ENCODE peak calls at places on chromosomes 11 and 22, in seven cellular contexts. One of them, this sample, is unnamed.
A peak's percentile ranks its signal among the peaks of the same experiment; 100 is the strongest.

GRCh38 chr11:68340003-68340767 is 27.8 kb downstream of the LRP5 start:
- DNase-seq in CD8-positive, alpha-beta T cell: peak; percentile 30
- DNase-seq in type B pancreatic cell: no peak
- DNase-seq in stimulated activated CD4-positive, alpha-beta T cell treated with anti-CD3 and anti-CD28 coated beads, Interleukin-1b, Interleukin-23, amount 100 ng/mL, for 24 hours: no peak
- DNase-seq in HTR-8/SVneo: no peak
- DNase-seq in choroid plexus epithelial cell: no peak
- DNase-seq in AG08395: no peak
- DNase-seq in this sample: no peak

GRCh38 chr22:20972014-20972797 is 5.2 kb downstream of the AIFM3 start:
- DNase-seq in CD8-positive, alpha-beta T cell: no peak
- DNase-seq in type B pancreatic cell: no peak
- DNase-seq in stimulated activated CD4-positive, alpha-beta T cell treated with anti-CD3 and anti-CD28 coated beads, Interleukin-1b, Interleukin-23, amount 100 ng/mL, for 24 hours: no peak
- DNase-seq in HTR-8/SVneo: peak; percentile 22
- DNase-seq in choroid plexus epithelial cell: no peak
- DNase-seq in AG08395: peak; percentile 44
- DNase-seq in this sample: peak; percentile 9

GRCh38 chr11:65224939-65225283 is 36.9 kb upstream of the POLA2 start:
- DNase-seq in CD8-positive, alpha-beta T cell: no peak
- DNase-seq in type B pancreatic cell: no peak
- DNase-seq in stimulated activated CD4-positive, alpha-beta T cell treated with anti-CD3 and anti-CD28 coated beads, Interleukin-1b, Interleukin-23, amount 100 ng/mL, for 24 hours: no peak
- DNase-seq in HTR-8/SVneo: peak; percentile 41
- DNase-seq in choroid plexus epithelial cell: peak; percentile 75
- DNase-seq in AG08395: peak; percentile 70
- DNase-seq in this sample: peak; percentile 68

GRCh38 chr22:37276771-37277170 is 5.5 kb upstream of the CYTH4 start:
- DNase-seq in CD8-positive, alpha-beta T cell: no peak
- DNase-seq in type B pancreatic cell: no peak
- DNase-seq in stimulated activated CD4-positive, alpha-beta T cell treated with anti-CD3 and anti-CD28 coated beads, Interleukin-1b, Interleukin-23, amount 100 ng/mL, for 24 hours: no peak
- DNase-seq in HTR-8/SVneo: no peak
- DNase-seq in choroid plexus epithelial cell: peak; percentile 57
- DNase-seq in AG08395: peak; percentile 29
- DNase-seq in this sample: peak; percentile 18

GRCh38 chr11:11084337-11084736 is 226.5 kb upstream of the ZBED5 start:
- DNase-seq in CD8-positive, alpha-beta T cell: no peak
- DNase-seq in type B pancreatic cell: no peak
- DNase-seq in stimulated activated CD4-positive, alpha-beta T cell treated with anti-CD3 and anti-CD28 coated beads, Interleukin-1b, Interleukin-23, amount 100 ng/mL, for 24 hours: no peak
- DNase-seq in HTR-8/SVneo: no peak
- DNase-seq in choroid plexus epithelial cell: no peak
- DNase-seq in AG08395: no peak
- DNase-seq in this sample: no peak

GRCh38 chr11:123318623-123319022 is 111.4 kb upstream of the GRAMD1B start:
- DNase-seq in CD8-positive, alpha-beta T cell: no peak
- DNase-seq in type B pancreatic cell: no peak
- DNase-seq in stimulated activated CD4-positive, alpha-beta T cell treated with anti-CD3 and anti-CD28 coated beads, Interleukin-1b, Interleukin-23, amount 100 ng/mL, for 24 hours: no peak
- DNase-seq in HTR-8/SVneo: no peak
- DNase-seq in choroid plexus epithelial cell: no peak
- DNase-seq in AG08395: no peak
- DNase-seq in this sample: no peak

GRCh38 chr11:1401001-1401445 is 11.3 kb downstream of the BRSK2 start:
- DNase-seq in CD8-positive, alpha-beta T cell: no peak
- DNase-seq in type B pancreatic cell: no peak
- DNase-seq in stimulated activated CD4-positive, alpha-beta T cell treated with anti-CD3 and anti-CD28 coated beads, Interleukin-1b, Interleukin-23, amount 100 ng/mL, for 24 hours: no peak
- DNase-seq in HTR-8/SVneo: no peak
- DNase-seq in choroid plexus epithelial cell: no peak
- DNase-seq in AG08395: no peak
- DNase-seq in this sample: no peak

GRCh38 chr22:30491381-30491780 is 14.1 kb downstream of the SEC14L4 start:
- DNase-seq in CD8-positive, alpha-beta T cell: no peak
- DNase-seq in type B pancreatic cell: no peak
- DNase-seq in stimulated activated CD4-positive, alpha-beta T cell treated with anti-CD3 and anti-CD28 coated beads, Interleukin-1b, Interleukin-23, amount 100 ng/mL, for 24 hours: no peak
- DNase-seq in HTR-8/SVneo: no peak
- DNase-seq in choroid plexus epithelial cell: no peak
- DNase-seq in AG08395: no peak
- DNase-seq in this sample: no peak

GRCh38 chr11:74634537-74634936 is 42.2 kb downstream of the POLD3 start:
- DNase-seq in CD8-positive, alpha-beta T cell: no peak
- DNase-seq in type B pancreatic cell: no peak
- DNase-seq in stimulated activated CD4-positive, alpha-beta T cell treated with anti-CD3 and anti-CD28 coated beads, Interleukin-1b, Interleukin-23, amount 100 ng/mL, for 24 hours: no peak
- DNase-seq in HTR-8/SVneo: no peak
- DNase-seq in choroid plexus epithelial cell: peak; percentile 75
- DNase-seq in AG08395: peak; percentile 44
- DNase-seq in this sample: peak; percentile 39

GRCh38 chr11:94845622-94846021 is 77.5 kb downstream of the AMOTL1 start:
- DNase-seq in CD8-positive, alpha-beta T cell: no peak
- DNase-seq in type B pancreatic cell: no peak
- DNase-seq in stimulated activated CD4-positive, alpha-beta T cell treated with anti-CD3 and anti-CD28 coated beads, Interleukin-1b, Interleukin-23, amount 100 ng/mL, for 24 hours: no peak
- DNase-seq in HTR-8/SVneo: no peak
- DNase-seq in choroid plexus epithelial cell: peak; percentile 67
- DNase-seq in AG08395: no peak
- DNase-seq in this sample: peak; percentile 45

GRCh38 chr22:46239261-46240048 is 10.6 kb downstream of the CDPF1 start:
- DNase-seq in CD8-positive, alpha-beta T cell: no peak
- DNase-seq in type B pancreatic cell: no peak
- DNase-seq in stimulated activated CD4-positive, alpha-beta T cell treated with anti-CD3 and anti-CD28 coated beads, Interleukin-1b, Interleukin-23, amount 100 ng/mL, for 24 hours: no peak
- DNase-seq in HTR-8/SVneo: no peak
- DNase-seq in choroid plexus epithelial cell: no peak
- DNase-seq in AG08395: no peak
- DNase-seq in this sample: no peak

GRCh38 chr22:35489225-35489624 is 51.4 kb upstream of the RASD2 start:
- DNase-seq in CD8-positive, alpha-beta T cell: no peak
- DNase-seq in type B pancreatic cell: no peak
- DNase-seq in stimulated activated CD4-positive, alpha-beta T cell treated with anti-CD3 and anti-CD28 coated beads, Interleukin-1b, Interleukin-23, amount 100 ng/mL, for 24 hours: no peak
- DNase-seq in HTR-8/SVneo: no peak
- DNase-seq in choroid plexus epithelial cell: no peak
- DNase-seq in AG08395: no peak
- DNase-seq in this sample: no peak

GRCh38 chr11:94297967-94298576 is 6.3 kb upstream of the IZUMO1R start:
- DNase-seq in CD8-positive, alpha-beta T cell: no peak
- DNase-seq in type B pancreatic cell: no peak
- DNase-seq in stimulated activated CD4-positive, alpha-beta T cell treated with anti-CD3 and anti-CD28 coated beads, Interleukin-1b, Interleukin-23, amount 100 ng/mL, for 24 hours: no peak
- DNase-seq in HTR-8/SVneo: no peak
- DNase-seq in choroid plexus epithelial cell: no peak
- DNase-seq in AG08395: no peak
- DNase-seq in this sample: no peak

GRCh38 chr22:26610072-26610958 is 7.5 kb downstream of the CRYBB1 start:
- DNase-seq in CD8-positive, alpha-beta T cell: peak; percentile 40
- DNase-seq in type B pancreatic cell: no peak
- DNase-seq in stimulated activated CD4-positive, alpha-beta T cell treated with anti-CD3 and anti-CD28 coated beads, Interleukin-1b, Interleukin-23, amount 100 ng/mL, for 24 hours: no peak
- DNase-seq in HTR-8/SVneo: peak; percentile 52
- DNase-seq in choroid plexus epithelial cell: peak; percentile 80
- DNase-seq in AG08395: peak; percentile 96
- DNase-seq in this sample: peak; percentile 89

GRCh38 chr11:78567209-78567608 is 7.5 kb downstream of the NARS2 start:
- DNase-seq in CD8-positive, alpha-beta T cell: no peak
- DNase-seq in type B pancreatic cell: no peak
- DNase-seq in stimulated activated CD4-positive, alpha-beta T cell treated with anti-CD3 and anti-CD28 coated beads, Interleukin-1b, Interleukin-23, amount 100 ng/mL, for 24 hours: no peak
- DNase-seq in HTR-8/SVneo: no peak
- DNase-seq in choroid plexus epithelial cell: peak; percentile 69
- DNase-seq in AG08395: peak; percentile 26
- DNase-seq in this sample: peak; percentile 46

GRCh38 chr11:45859661-45860140 is 12.4 kb downstream of the CRY2 start:
- DNase-seq in CD8-positive, alpha-beta T cell: no peak
- DNase-seq in type B pancreatic cell: no peak
- DNase-seq in stimulated activated CD4-positive, alpha-beta T cell treated with anti-CD3 and anti-CD28 coated beads, Interleukin-1b, Interleukin-23, amount 100 ng/mL, for 24 hours: no peak
- DNase-seq in HTR-8/SVneo: no peak
- DNase-seq in choroid plexus epithelial cell: peak; percentile 98
- DNase-seq in AG08395: peak; percentile 98
- DNase-seq in this sample: peak; percentile 77

GRCh38 chr11:118634435-118635236 is 27.2 kb downstream of the PHLDB1 start:
- DNase-seq in CD8-positive, alpha-beta T cell: peak; percentile 16
- DNase-seq in type B pancreatic cell: peak; percentile 84
- DNase-seq in stimulated activated CD4-positive, alpha-beta T cell treated with anti-CD3 and anti-CD28 coated beads, Interleukin-1b, Interleukin-23, amount 100 ng/mL, for 24 hours: no peak
- DNase-seq in HTR-8/SVneo: no peak
- DNase-seq in choroid plexus epithelial cell: peak; percentile 78
- DNase-seq in AG08395: peak; percentile 62
- DNase-seq in this sample: no peak

GRCh38 chr11:35875063-35875462 is 68.8 kb upstream of the LDLRAD3 start:
- DNase-seq in CD8-positive, alpha-beta T cell: no peak
- DNase-seq in type B pancreatic cell: no peak
- DNase-seq in stimulated activated CD4-positive, alpha-beta T cell treated with anti-CD3 and anti-CD28 coated beads, Interleukin-1b, Interleukin-23, amount 100 ng/mL, for 24 hours: no peak
- DNase-seq in HTR-8/SVneo: no peak
- DNase-seq in choroid plexus epithelial cell: no peak
- DNase-seq in AG08395: no peak
- DNase-seq in this sample: no peak

GRCh38 chr22:30565341-30565740 is 9.1 kb downstream of the GAL3ST1 start:
- DNase-seq in CD8-positive, alpha-beta T cell: no peak
- DNase-seq in type B pancreatic cell: no peak
- DNase-seq in stimulated activated CD4-positive, alpha-beta T cell treated with anti-CD3 and anti-CD28 coated beads, Interleukin-1b, Interleukin-23, amount 100 ng/mL, for 24 hours: no peak
- DNase-seq in HTR-8/SVneo: no peak
- DNase-seq in choroid plexus epithelial cell: peak; percentile 32
- DNase-seq in AG08395: peak; percentile 51
- DNase-seq in this sample: no peak

GRCh38 chr11:65778431-65778900 is 2.3 kb downstream of the AP5B1 start:
- DNase-seq in CD8-positive, alpha-beta T cell: peak; percentile 4
- DNase-seq in type B pancreatic cell: no peak
- DNase-seq in stimulated activated CD4-positive, alpha-beta T cell treated with anti-CD3 and anti-CD28 coated beads, Interleukin-1b, Interleukin-23, amount 100 ng/mL, for 24 hours: no peak
- DNase-seq in HTR-8/SVneo: no peak
- DNase-seq in choroid plexus epithelial cell: no peak
- DNase-seq in AG08395: no peak
- DNase-seq in this sample: no peak

GRCh38 chr11:101583180-101584128 is at the start of gene TRPC6:
- DNase-seq in CD8-positive, alpha-beta T cell: no peak
- DNase-seq in type B pancreatic cell: peak; percentile 70
- DNase-seq in stimulated activated CD4-positive, alpha-beta T cell treated with anti-CD3 and anti-CD28 coated beads, Interleukin-1b, Interleukin-23, amount 100 ng/mL, for 24 hours: no peak
- DNase-seq in HTR-8/SVneo: peak; percentile 20
- DNase-seq in choroid plexus epithelial cell: peak; percentile 6
- DNase-seq in AG08395: peak; percentile 7
- DNase-seq in this sample: peak; percentile 25

GRCh38 chr22:39519681-39520053 is 695 bp upstream of the ATF4 start:
- DNase-seq in CD8-positive, alpha-beta T cell: peak; percentile 53
- DNase-seq in type B pancreatic cell: no peak
- DNase-seq in stimulated activated CD4-positive, alpha-beta T cell treated with anti-CD3 and anti-CD28 coated beads, Interleukin-1b, Interleukin-23, amount 100 ng/mL, for 24 hours: no peak
- DNase-seq in HTR-8/SVneo: no peak
- DNase-seq in choroid plexus epithelial cell: no peak
- DNase-seq in AG08395: no peak
- DNase-seq in this sample: no peak

GRCh38 chr22:49689255-49689770 is 138.4 kb downstream of the BRD1 start:
- DNase-seq in CD8-positive, alpha-beta T cell: no peak
- DNase-seq in type B pancreatic cell: peak; percentile 51
- DNase-seq in stimulated activated CD4-positive, alpha-beta T cell treated with anti-CD3 and anti-CD28 coated beads, Interleukin-1b, Interleukin-23, amount 100 ng/mL, for 24 hours: no peak
- DNase-seq in HTR-8/SVneo: no peak
- DNase-seq in choroid plexus epithelial cell: no peak
- DNase-seq in AG08395: no peak
- DNase-seq in this sample: no peak

GRCh38 chr22:33832558-33833151 is 87.6 kb downstream of the LARGE1 start:
- DNase-seq in CD8-positive, alpha-beta T cell: no peak
- DNase-seq in type B pancreatic cell: no peak
- DNase-seq in stimulated activated CD4-positive, alpha-beta T cell treated with anti-CD3 and anti-CD28 coated beads, Interleukin-1b, Interleukin-23, amount 100 ng/mL, for 24 hours: no peak
- DNase-seq in HTR-8/SVneo: no peak
- DNase-seq in choroid plexus epithelial cell: peak; percentile 68
- DNase-seq in AG08395: no peak
- DNase-seq in this sample: no peak

GRCh38 chr11:35815556-35816315 is 128.1 kb upstream of the LDLRAD3 start:
- DNase-seq in CD8-positive, alpha-beta T cell: no peak
- DNase-seq in type B pancreatic cell: no peak
- DNase-seq in stimulated activated CD4-positive, alpha-beta T cell treated with anti-CD3 and anti-CD28 coated beads, Interleukin-1b, Interleukin-23, amount 100 ng/mL, for 24 hours: no peak
- DNase-seq in HTR-8/SVneo: no peak
- DNase-seq in choroid plexus epithelial cell: peak; percentile 24
- DNase-seq in AG08395: peak; percentile 49
- DNase-seq in this sample: no peak

GRCh38 chr11:76208829-76209670 is 2.7 kb upstream of the WNT11 start:
- DNase-seq in CD8-positive, alpha-beta T cell: peak; percentile 76
- DNase-seq in type B pancreatic cell: peak; percentile 87
- DNase-seq in stimulated activated CD4-positive, alpha-beta T cell treated with anti-CD3 and anti-CD28 coated beads, Interleukin-1b, Interleukin-23, amount 100 ng/mL, for 24 hours: peak; percentile 63
- DNase-seq in HTR-8/SVneo: peak; percentile 81
- DNase-seq in choroid plexus epithelial cell: peak; percentile 40
- DNase-seq in AG08395: peak; percentile 50
- DNase-seq in this sample: peak; percentile 15

GRCh38 chr11:60265373-60266214 is 14.9 kb upstream of the MS4A4A start:
- DNase-seq in CD8-positive, alpha-beta T cell: no peak
- DNase-seq in type B pancreatic cell: no peak
- DNase-seq in stimulated activated CD4-positive, alpha-beta T cell treated with anti-CD3 and anti-CD28 coated beads, Interleukin-1b, Interleukin-23, amount 100 ng/mL, for 24 hours: no peak
- DNase-seq in HTR-8/SVneo: peak; percentile 29
- DNase-seq in choroid plexus epithelial cell: peak; percentile 47
- DNase-seq in AG08395: peak; percentile 50
- DNase-seq in this sample: peak; percentile 40

GRCh38 chr22:25388866-25389540 is 169.6 kb downstream of the CRYBB2 start:
- DNase-seq in CD8-positive, alpha-beta T cell: no peak
- DNase-seq in type B pancreatic cell: no peak
- DNase-seq in stimulated activated CD4-positive, alpha-beta T cell treated with anti-CD3 and anti-CD28 coated beads, Interleukin-1b, Interleukin-23, amount 100 ng/mL, for 24 hours: no peak
- DNase-seq in HTR-8/SVneo: no peak
- DNase-seq in choroid plexus epithelial cell: no peak
- DNase-seq in AG08395: no peak
- DNase-seq in this sample: no peak

GRCh38 chr11:77778549-77778948 is 42.0 kb downstream of the RSF1 start:
- DNase-seq in CD8-positive, alpha-beta T cell: no peak
- DNase-seq in type B pancreatic cell: no peak
- DNase-seq in stimulated activated CD4-positive, alpha-beta T cell treated with anti-CD3 and anti-CD28 coated beads, Interleukin-1b, Interleukin-23, amount 100 ng/mL, for 24 hours: no peak
- DNase-seq in HTR-8/SVneo: no peak
- DNase-seq in choroid plexus epithelial cell: no peak
- DNase-seq in AG08395: no peak
- DNase-seq in this sample: no peak

GRCh38 chr22:25081409-25081824 is 118.2 kb upstream of the CRYBB3 start:
- DNase-seq in CD8-positive, alpha-beta T cell: peak; percentile 54
- DNase-seq in type B pancreatic cell: no peak
- DNase-seq in stimulated activated CD4-positive, alpha-beta T cell treated with anti-CD3 and anti-CD28 coated beads, Interleukin-1b, Interleukin-23, amount 100 ng/mL, for 24 hours: no peak
- DNase-seq in HTR-8/SVneo: peak; percentile 13
- DNase-seq in choroid plexus epithelial cell: peak; percentile 58
- DNase-seq in AG08395: peak; percentile 46
- DNase-seq in this sample: no peak

GRCh38 chr22:23841736-23842404 is 3.1 kb upstream of the DERL3 start:
- DNase-seq in CD8-positive, alpha-beta T cell: no peak
- DNase-seq in type B pancreatic cell: no peak
- DNase-seq in stimulated activated CD4-positive, alpha-beta T cell treated with anti-CD3 and anti-CD28 coated beads, Interleukin-1b, Interleukin-23, amount 100 ng/mL, for 24 hours: no peak
- DNase-seq in HTR-8/SVneo: no peak
- DNase-seq in choroid plexus epithelial cell: no peak
- DNase-seq in AG08395: no peak
- DNase-seq in this sample: no peak

This sample was measured in brain microvascular endothelial cell.